ENCODE peak calls at places on chromosomes 12 and 14, in eight cellular contexts. One of them, this sample, is unnamed.

GRCh38 chr14:59450716-59451115 is 14.5 kb downstream of the GPR135 start:
- DNase-seq in choroid plexus epithelial cell: no peak
- DNase-seq in H9: no peak
- DNase-seq in thoracic aorta: no peak
- DNase-seq in IMR-90: no peak
- DNase-seq in MCF 10A: no peak
- DNase-seq in nephron progenitor cell: no peak
- DNase-seq in astrocyte: no peak
- DNase-seq in this sample: no peak

GRCh38 chr14:61670576-61670975 is 24.7 kb upstream of the HIF1A start:
- DNase-seq in H9: no peak
- DNase-seq in astrocyte: no peak
- DNase-seq in choroid plexus epithelial cell: no peak
- DNase-seq in MCF 10A: no peak
- DNase-seq in thoracic aorta: no peak
- DNase-seq in nephron progenitor cell: no peak
- DNase-seq in IMR-90: no peak
- DNase-seq in this sample: no peak

GRCh38 chr14:90087433-90087832 is 25.6 kb downstream of the KCNK13 start:
- DNase-seq in MCF 10A: peak; percentile 97
- DNase-seq in H9: no peak
- DNase-seq in nephron progenitor cell: no peak
- DNase-seq in thoracic aorta: peak; percentile 9
- DNase-seq in astrocyte: peak; percentile 87
- DNase-seq in choroid plexus epithelial cell: peak; percentile 72
- DNase-seq in IMR-90: peak; percentile 58
- DNase-seq in this sample: no peak

GRCh38 chr12:55929306-55929791 is 1.6 kb upstream of the DGKA start:
- DNase-seq in choroid plexus epithelial cell: no peak
- DNase-seq in nephron progenitor cell: no peak
- DNase-seq in astrocyte: no peak
- DNase-seq in IMR-90: no peak
- DNase-seq in H9: no peak
- DNase-seq in thoracic aorta: no peak
- DNase-seq in MCF 10A: no peak
- DNase-seq in this sample: no peak

GRCh38 chr12:28235017-28235416 is 44.8 kb downstream of the CCDC91 start:
- DNase-seq in astrocyte: no peak
- DNase-seq in choroid plexus epithelial cell: no peak
- DNase-seq in MCF 10A: no peak
- DNase-seq in nephron progenitor cell: no peak
- DNase-seq in H9: no peak
- DNase-seq in IMR-90: no peak
- DNase-seq in thoracic aorta: no peak
- DNase-seq in this sample: no peak

GRCh38 chr12:52318241-52318990 is 2.8 kb downstream of the KRT83 start:
- DNase-seq in thoracic aorta: no peak
- DNase-seq in choroid plexus epithelial cell: no peak
- DNase-seq in MCF 10A: no peak
- DNase-seq in astrocyte: no peak
- DNase-seq in nephron progenitor cell: no peak
- DNase-seq in IMR-90: no peak
- DNase-seq in H9: no peak
- DNase-seq in this sample: no peak

GRCh38 chr14:65433646-65434045 is 21.1 kb downstream of the FUT8 start:
- DNase-seq in IMR-90: no peak
- DNase-seq in nephron progenitor cell: no peak
- DNase-seq in H9: no peak
- DNase-seq in thoracic aorta: no peak
- DNase-seq in astrocyte: no peak
- DNase-seq in MCF 10A: no peak
- DNase-seq in choroid plexus epithelial cell: no peak
- DNase-seq in this sample: no peak

GRCh38 chr12:82931349-82932116 is 244.8 kb downstream of the TMTC2 start:
- DNase-seq in nephron progenitor cell: no peak
- DNase-seq in MCF 10A: peak; percentile 16
- DNase-seq in IMR-90: no peak
- DNase-seq in astrocyte: no peak
- DNase-seq in thoracic aorta: no peak
- DNase-seq in H9: no peak
- DNase-seq in choroid plexus epithelial cell: peak; percentile 5
- DNase-seq in this sample: no peak

GRCh38 chr12:46948936-46949555 is 123.2 kb upstream of the SLC38A4 start:
- DNase-seq in H9: no peak
- DNase-seq in MCF 10A: no peak
- DNase-seq in choroid plexus epithelial cell: no peak
- DNase-seq in nephron progenitor cell: no peak
- DNase-seq in IMR-90: no peak
- DNase-seq in astrocyte: no peak
- DNase-seq in thoracic aorta: no peak
- DNase-seq in this sample: no peak

GRCh38 chr12:128675576-128675975 is 148.2 kb downstream of the SLC15A4 start:
- DNase-seq in IMR-90: no peak
- DNase-seq in astrocyte: no peak
- DNase-seq in thoracic aorta: no peak
- DNase-seq in MCF 10A: no peak
- DNase-seq in choroid plexus epithelial cell: no peak
- DNase-seq in H9: no peak
- DNase-seq in nephron progenitor cell: no peak
- DNase-seq in this sample: no peak

GRCh38 chr12:128672428-128672827 is 151.3 kb downstream of the SLC15A4 start:
- DNase-seq in choroid plexus epithelial cell: no peak
- DNase-seq in thoracic aorta: no peak
- DNase-seq in astrocyte: no peak
- DNase-seq in H9: no peak
- DNase-seq in MCF 10A: no peak
- DNase-seq in nephron progenitor cell: no peak
- DNase-seq in IMR-90: no peak
- DNase-seq in this sample: no peak

DNA sequence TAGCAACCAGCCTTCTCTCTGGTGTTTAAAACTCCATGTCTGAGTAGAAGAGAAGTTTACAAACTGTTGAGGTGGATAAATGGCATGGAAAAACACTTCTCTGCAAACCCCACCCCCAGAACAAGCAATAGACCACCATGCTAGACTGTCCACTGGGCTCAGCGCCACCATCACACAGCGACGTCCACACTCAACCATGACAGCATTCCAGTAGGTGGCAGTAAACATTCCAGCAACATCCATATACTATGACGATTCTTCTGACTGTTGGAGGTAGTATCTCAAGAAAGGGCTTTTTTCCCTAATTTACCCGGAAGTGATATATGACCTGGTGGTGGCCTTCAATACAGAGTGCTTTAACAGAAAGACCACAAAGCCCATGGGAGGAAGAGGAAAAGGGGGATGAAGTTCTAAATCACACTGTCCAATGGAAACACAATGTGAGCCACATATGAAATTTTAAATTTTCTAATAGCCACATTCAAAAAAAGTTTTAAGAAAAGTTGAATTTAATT is 152.2 kb downstream of the SLC15A4 start:
- DNase-seq in astrocyte: no peak
- DNase-seq in thoracic aorta: no peak
- DNase-seq in MCF 10A: peak; percentile 11
- DNase-seq in H9: no peak
- DNase-seq in nephron progenitor cell: no peak
- DNase-seq in IMR-90: no peak
- DNase-seq in choroid plexus epithelial cell: no peak
- DNase-seq in this sample: no peak
- TF ChIP-seq CTCF in astrocyte: no peak
- TF ChIP-seq CTCF in thoracic aorta: no peak
- TF ChIP-seq CTCF in MCF 10A: no peak
- TF ChIP-seq CTCF in H9: peak; percentile 54
- TF ChIP-seq CTCF in nephron progenitor cell: peak; percentile 6
- TF ChIP-seq CTCF in IMR-90: no peak
- TF ChIP-seq CTCF in choroid plexus epithelial cell: no peak
- TF ChIP-seq CTCF in this sample: no peak

GRCh38 chr14:68936476-68936875 is 42.6 kb downstream of the ACTN1 start:
- DNase-seq in astrocyte: no peak
- DNase-seq in choroid plexus epithelial cell: no peak
- DNase-seq in H9: no peak
- DNase-seq in IMR-90: no peak
- DNase-seq in nephron progenitor cell: no peak
- DNase-seq in MCF 10A: no peak
- DNase-seq in thoracic aorta: no peak
- DNase-seq in this sample: no peak

GRCh38 chr14:68938515-68939423 is 40.3 kb downstream of the ACTN1 start:
- DNase-seq in MCF 10A: no peak
- DNase-seq in thoracic aorta: no peak
- DNase-seq in H9: no peak
- DNase-seq in choroid plexus epithelial cell: peak; percentile 59
- DNase-seq in astrocyte: no peak
- DNase-seq in IMR-90: peak; percentile 48
- DNase-seq in nephron progenitor cell: no peak
- DNase-seq in this sample: no peak

GRCh38 chr14:68939424-68939892 is 39.6 kb downstream of the ACTN1 start:
- DNase-seq in nephron progenitor cell: no peak
- DNase-seq in IMR-90: no peak
- DNase-seq in thoracic aorta: no peak
- DNase-seq in MCF 10A: no peak
- DNase-seq in choroid plexus epithelial cell: no peak
- DNase-seq in astrocyte: no peak
- DNase-seq in H9: no peak
- DNase-seq in this sample: no peak

GRCh38 chr14:68936980-68937379 is 42.1 kb downstream of the ACTN1 start:
- DNase-seq in IMR-90: no peak
- DNase-seq in astrocyte: no peak
- DNase-seq in H9: no peak
- DNase-seq in thoracic aorta: no peak
- DNase-seq in choroid plexus epithelial cell: no peak
- DNase-seq in MCF 10A: no peak
- DNase-seq in nephron progenitor cell: no peak
- DNase-seq in this sample: no peak

DNA sequence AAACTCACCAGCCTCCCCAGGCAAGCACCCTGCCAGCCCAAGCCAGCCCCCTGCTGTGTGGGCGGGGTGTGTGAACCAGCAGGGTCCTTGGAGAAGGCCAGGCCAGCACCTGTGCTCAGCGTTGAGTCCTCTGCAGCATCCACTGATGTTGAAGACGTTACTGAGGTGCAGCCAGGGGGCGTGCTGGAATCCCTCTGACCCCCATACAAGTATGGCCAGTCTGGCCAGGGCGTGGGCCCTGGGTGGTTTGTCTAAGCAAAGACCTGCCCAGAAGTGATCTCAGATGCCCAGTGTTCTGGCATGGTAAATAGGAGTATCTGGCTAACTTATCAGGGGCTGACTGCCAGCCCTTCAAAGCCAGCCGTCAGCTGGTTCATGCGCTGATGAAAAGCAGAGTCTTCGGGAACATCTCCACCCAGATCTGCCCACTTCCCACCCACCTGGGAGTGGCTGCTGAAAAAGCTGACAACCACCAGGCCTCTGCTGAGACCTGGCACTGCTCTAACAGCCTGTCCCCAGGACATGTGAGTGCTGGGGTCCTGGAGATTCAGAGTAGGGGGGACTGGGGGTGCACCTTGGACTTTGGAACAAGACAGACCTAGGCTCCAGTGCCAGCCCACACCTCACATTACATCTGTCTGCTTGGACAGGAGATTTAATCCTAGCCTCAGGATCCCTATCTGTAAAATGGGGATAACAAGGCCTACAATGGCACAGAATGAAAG is 41.1 kb downstream of the ACTN1 start:
- DNase-seq in H9: peak; percentile 74
- DNase-seq in thoracic aorta: no peak
- DNase-seq in astrocyte: no peak
- DNase-seq in nephron progenitor cell: no peak
- DNase-seq in IMR-90: no peak
- DNase-seq in MCF 10A: no peak
- DNase-seq in choroid plexus epithelial cell: no peak
- DNase-seq in this sample: no peak
- TF ChIP-seq CTCF in H9: peak; percentile 59
- TF ChIP-seq CTCF in thoracic aorta: no peak
- TF ChIP-seq CTCF in astrocyte: no peak
- TF ChIP-seq CTCF in nephron progenitor cell: no peak
- TF ChIP-seq CTCF in IMR-90: peak; percentile 8
- TF ChIP-seq CTCF in MCF 10A: peak; percentile 30
- TF ChIP-seq CTCF in choroid plexus epithelial cell: peak; percentile 49
- TF ChIP-seq CTCF in this sample: no peak

DNA sequence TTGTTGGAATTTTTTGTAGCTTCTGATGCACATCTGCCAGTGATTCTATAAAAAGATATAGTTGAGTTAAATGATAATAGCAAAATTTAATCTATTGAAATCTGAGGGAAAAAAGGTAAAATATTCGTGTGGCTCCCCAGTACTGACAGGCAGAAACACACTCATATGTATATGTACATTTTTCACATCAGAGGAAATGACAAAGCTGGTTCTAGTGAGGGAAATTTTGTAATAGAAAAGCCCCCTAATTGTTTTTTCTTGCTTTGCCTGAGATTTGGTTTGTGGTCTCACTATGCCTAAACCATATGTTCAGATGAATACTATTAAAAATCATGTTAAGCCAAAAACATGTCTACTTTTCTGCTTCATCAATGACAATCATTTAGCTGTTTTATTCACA is 203.4 kb downstream of the ANO6 start:
- DNase-seq in nephron progenitor cell: no peak
- DNase-seq in H9: no peak
- DNase-seq in choroid plexus epithelial cell: no peak
- DNase-seq in MCF 10A: no peak
- DNase-seq in IMR-90: no peak
- DNase-seq in astrocyte: no peak
- DNase-seq in thoracic aorta: no peak
- DNase-seq in this sample: no peak
- TF ChIP-seq CTCF in nephron progenitor cell: no peak
- TF ChIP-seq CTCF in H9: no peak
- TF ChIP-seq CTCF in choroid plexus epithelial cell: no peak
- TF ChIP-seq CTCF in MCF 10A: no peak
- TF ChIP-seq CTCF in IMR-90: no peak
- TF ChIP-seq CTCF in astrocyte: no peak
- TF ChIP-seq CTCF in thoracic aorta: no peak
- TF ChIP-seq CTCF in this sample: no peak

GRCh38 chr12:109444263-109444662 is 32.8 kb downstream of the KCTD10 start:
- DNase-seq in IMR-90: no peak
- DNase-seq in choroid plexus epithelial cell: peak; percentile 31
- DNase-seq in H9: no peak
- DNase-seq in nephron progenitor cell: no peak
- DNase-seq in thoracic aorta: no peak
- DNase-seq in MCF 10A: no peak
- DNase-seq in astrocyte: no peak
- DNase-seq in this sample: no peak

GRCh38 chr12:109440851-109441490 is 36.1 kb downstream of the KCTD10 start:
- DNase-seq in choroid plexus epithelial cell: no peak
- DNase-seq in H9: no peak
- DNase-seq in IMR-90: no peak
- DNase-seq in astrocyte: no peak
- DNase-seq in nephron progenitor cell: no peak
- DNase-seq in MCF 10A: no peak
- DNase-seq in thoracic aorta: no peak
- DNase-seq in this sample: no peak

GRCh38 chr12:109446869-109447268 is 30.2 kb downstream of the KCTD10 start:
- DNase-seq in choroid plexus epithelial cell: no peak
- DNase-seq in MCF 10A: no peak
- DNase-seq in thoracic aorta: no peak
- DNase-seq in nephron progenitor cell: no peak
- DNase-seq in astrocyte: no peak
- DNase-seq in IMR-90: no peak
- DNase-seq in H9: no peak
- DNase-seq in this sample: no peak

GRCh38 chr12:109445224-109445623 is 31.9 kb downstream of the KCTD10 start:
- DNase-seq in nephron progenitor cell: no peak
- DNase-seq in thoracic aorta: no peak
- DNase-seq in choroid plexus epithelial cell: peak; percentile 77
- DNase-seq in H9: no peak
- DNase-seq in MCF 10A: no peak
- DNase-seq in IMR-90: peak; percentile 61
- DNase-seq in astrocyte: peak; percentile 64
- DNase-seq in this sample: no peak

GRCh38 chr12:109443794-109444193 is 33.3 kb downstream of the KCTD10 start:
- DNase-seq in astrocyte: no peak
- DNase-seq in nephron progenitor cell: no peak
- DNase-seq in H9: no peak
- DNase-seq in MCF 10A: no peak
- DNase-seq in choroid plexus epithelial cell: no peak
- DNase-seq in IMR-90: no peak
- DNase-seq in thoracic aorta: no peak
- DNase-seq in this sample: no peak
- TF ChIP-seq CTCF in astrocyte: no peak
- TF ChIP-seq CTCF in nephron progenitor cell: no peak
- TF ChIP-seq CTCF in H9: no peak
- TF ChIP-seq CTCF in MCF 10A: no peak
- TF ChIP-seq CTCF in choroid plexus epithelial cell: no peak
- TF ChIP-seq CTCF in IMR-90: no peak
- TF ChIP-seq CTCF in thoracic aorta: no peak
- TF ChIP-seq CTCF in this sample: no peak

This sample was measured in neural crest cell.